ENCODE peak calls at places on chromosomes 2 and 18, in six cellular contexts. T is K562, C is IMR-90, D is GM12878, O is SK-N-SH, S is HepG2. U is an unnamed sample.

GRCh38 chr2:235949567-235950472 is 218.4 kb downstream of the GBX2 start:
- DNase-seq in T (no peak), C (no peak), D (no peak), O (no peak), S (no peak), U (no peak)

GRCh38 chr2:24409166-24409565 is 48.8 kb upstream of the ITSN2 start:
- DNase-seq in T (no peak), C (no peak), D (no peak), O (no peak), S (no peak), U (no peak)

GRCh38 chr2:177056540-177056939 is 156.1 kb upstream of the HNRNPA3 start:
- DNase-seq in T (peak; percentile 11), C (no peak), D (no peak), O (peak; percentile 53), S (peak; percentile 16), U (no peak)

GRCh38 chr2:200301953-200302628 is 4.4 kb upstream of the SPATS2L start:
- DNase-seq in T (no peak), C (peak; percentile 57), D (no peak), O (no peak), S (no peak), U (no peak)

GRCh38 chr2:33085646-33086045 is 138.9 kb downstream of the LTBP1 start:
- DNase-seq in T (no peak), C (no peak), D (no peak), O (no peak), S (no peak), U (no peak)

GRCh38 chr2:136384541-136385303 is 266.8 kb upstream of the CXCR4 start:
- DNase-seq in T (peak; percentile 24), C (peak; percentile 5), D (no peak), O (peak; percentile 45), S (peak; percentile 35), U (peak; percentile 9)

GRCh38 chr2:217710218-217710565 is 292.6 kb downstream of the TNS1 start:
- DNase-seq in T (no peak), C (peak; percentile 86), D (no peak), O (no peak), S (no peak), U (no peak)

GRCh38 chr18:76145506-76145905 is 349.5 kb downstream of the ZNF516 start:
- DNase-seq in T (no peak), C (no peak), D (no peak), O (no peak), S (no peak), U (no peak)

GRCh38 chr18:41311571-41312240 is 643.3 kb upstream of the PIK3C3 start:
- DNase-seq in T (no peak), C (no peak), D (no peak), O (no peak), S (no peak), U (no peak)

GRCh38 chr2:227163445-227163997 is 484 bp downstream of the COL4A4 start:
- DNase-seq in T (no peak), C (no peak), D (no peak), O (peak; percentile 38), S (no peak), U (peak; percentile 26)

GRCh38 chr2:100321181-100321880 is 970 bp downstream of the LONRF2 start:
- DNase-seq in T (peak; percentile 69), C (peak; percentile 21), D (no peak), O (peak; percentile 80), S (no peak), U (peak; percentile 40)

GRCh38 chr2:55871637-55872036 is 51.9 kb downstream of the EFEMP1 start:
- DNase-seq in T (no peak), C (no peak), D (no peak), O (no peak), S (no peak), U (no peak)

GRCh38 chr2:126975671-126976655 is 77.3 kb downstream of the TEX51 start:
- DNase-seq in T (no peak), C (no peak), D (no peak), O (peak; percentile 36), S (no peak), U (no peak)

GRCh38 chr2:204183608-204184007 is 247.0 kb downstream of the ICOS start:
- DNase-seq in T (no peak), C (no peak), D (no peak), O (no peak), S (no peak), U (no peak)

GRCh38 chr2:23918837-23919489 is 8.0 kb downstream of the ATAD2B start:
- DNase-seq in T (no peak), C (no peak), D (no peak), O (no peak), S (no peak), U (no peak)

GRCh38 chr18:22170421-22171262 is 1.3 kb downstream of the GATA6 start:
- DNase-seq in T (no peak), C (peak; percentile 75), D (no peak), O (peak; percentile 39), S (peak; percentile 13), U (peak; percentile 27)

GRCh38 chr2:82007051-82007664 is 1702.6 kb upstream of the LRRTM1 start:
- DNase-seq in T (no peak), C (no peak), D (no peak), O (no peak), S (no peak), U (no peak)

GRCh38 chr2:101433465-101433864 is 41.4 kb downstream of the RFX8 start:
- DNase-seq in T (no peak), C (no peak), D (no peak), O (no peak), S (no peak), U (no peak)

GRCh38 chr2:101439716-101440115 is 35.2 kb downstream of the RFX8 start:
- DNase-seq in T (no peak), C (no peak), D (no peak), O (no peak), S (no peak), U (no peak)

GRCh38 chr2:101431486-101431885 is 43.4 kb downstream of the RFX8 start:
- DNase-seq in T (no peak), C (no peak), D (no peak), O (no peak), S (no peak), U (no peak)

GRCh38 chr2:101432411-101433181 is 42.3 kb downstream of the RFX8 start:
- DNase-seq in T (peak; percentile 9), C (peak; percentile 19), D (no peak), O (no peak), S (no peak), U (no peak)

GRCh38 chr2:101435011-101435862 is 39.7 kb downstream of the RFX8 start:
- DNase-seq in T (no peak), C (peak; percentile 41), D (no peak), O (no peak), S (no peak), U (no peak)
- TF ChIP-seq SMC3 in T (no peak), C (no peak), D (no peak), O (no peak), S (no peak), U (no peak)

GRCh38 chr18:23784811-23785245 is 95.6 kb downstream of the LAMA3 start:
- DNase-seq in T (no peak), C (peak; percentile 93), D (no peak), O (no peak), S (no peak), U (no peak)
- TF ChIP-seq SMC3 in T (no peak), C (no peak), D (no peak), O (no peak), S (no peak), U (no peak)

DNA sequence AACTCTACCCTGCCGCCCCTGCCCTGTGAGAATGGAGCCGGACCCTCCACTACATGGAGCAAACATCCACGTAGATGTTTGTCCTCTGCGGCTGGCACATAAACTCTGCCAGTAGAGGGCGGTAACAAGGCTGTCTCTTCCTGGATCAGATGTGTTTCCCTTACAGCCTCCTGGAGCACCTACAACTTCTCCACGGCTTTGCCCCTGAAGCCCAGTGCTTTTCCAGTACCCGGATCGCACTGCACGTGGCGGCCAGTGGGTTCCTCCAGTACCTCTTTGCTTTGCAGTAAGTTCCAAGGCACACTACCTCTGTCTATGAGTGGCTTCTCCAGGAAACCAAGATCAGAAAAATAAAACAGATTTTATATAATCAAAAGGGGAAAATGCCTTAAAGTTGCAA is 651.3 kb downstream of the DCDC2C start:
- DNase-seq in T (peak; percentile 4), C (no peak), D (no peak), O (peak; percentile 51), S (peak; percentile 28), U (peak; percentile 39)
- TF ChIP-seq SMC3 in T (no peak), C (no peak), D (peak; percentile 57), O (peak; percentile 53), S (peak; percentile 66), U (no peak)

GRCh38 chr2:169038338-169038757 is 7.2 kb upstream of the ABCB11 start:
- DNase-seq in T (peak; percentile 52), C (no peak), D (peak; percentile 32), O (no peak), S (no peak), U (peak; percentile 47)
- TF ChIP-seq SMC3 in T (no peak), C (no peak), D (no peak), O (no peak), S (no peak), U (no peak)

DNA sequence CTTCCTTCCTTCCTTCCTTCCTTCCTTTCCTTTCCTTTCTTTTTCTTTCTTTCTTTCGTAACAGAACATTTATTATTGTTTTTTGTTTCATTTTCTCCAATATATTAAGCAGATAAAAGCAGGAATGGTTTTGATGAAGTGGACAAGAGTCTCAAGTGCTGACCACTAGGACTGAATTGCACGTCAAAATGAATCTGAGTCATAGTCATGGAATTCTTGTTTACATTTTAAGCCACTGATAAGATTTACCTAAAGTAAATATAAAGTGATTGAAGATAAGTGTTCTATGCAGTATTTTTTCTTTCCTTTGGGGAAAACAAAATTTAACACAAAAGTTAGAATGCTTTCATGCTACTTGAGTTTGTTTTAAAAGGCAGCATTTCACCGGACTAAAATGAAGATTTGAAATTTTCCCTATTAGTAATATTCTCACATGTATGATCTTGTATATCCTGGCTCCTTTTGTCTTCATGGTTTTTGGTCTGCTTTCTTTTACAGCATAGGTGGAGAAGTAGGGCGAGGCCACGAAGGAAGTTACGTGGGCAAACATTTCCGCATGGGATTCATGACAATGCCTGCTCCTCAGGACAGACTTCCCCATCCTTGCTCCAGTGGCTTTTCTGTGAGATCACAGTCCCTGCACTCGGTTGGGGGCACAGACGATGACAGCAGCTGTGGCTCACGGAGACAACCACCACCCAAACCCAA is 113.5 kb downstream of the NYAP2 start:
- DNase-seq in T (no peak), C (peak; percentile 82), D (no peak), O (no peak), S (peak; percentile 4), U (peak; percentile 53)
- TF ChIP-seq SMC3 in T (no peak), C (no peak), D (no peak), O (no peak), S (no peak), U (no peak)

DNA sequence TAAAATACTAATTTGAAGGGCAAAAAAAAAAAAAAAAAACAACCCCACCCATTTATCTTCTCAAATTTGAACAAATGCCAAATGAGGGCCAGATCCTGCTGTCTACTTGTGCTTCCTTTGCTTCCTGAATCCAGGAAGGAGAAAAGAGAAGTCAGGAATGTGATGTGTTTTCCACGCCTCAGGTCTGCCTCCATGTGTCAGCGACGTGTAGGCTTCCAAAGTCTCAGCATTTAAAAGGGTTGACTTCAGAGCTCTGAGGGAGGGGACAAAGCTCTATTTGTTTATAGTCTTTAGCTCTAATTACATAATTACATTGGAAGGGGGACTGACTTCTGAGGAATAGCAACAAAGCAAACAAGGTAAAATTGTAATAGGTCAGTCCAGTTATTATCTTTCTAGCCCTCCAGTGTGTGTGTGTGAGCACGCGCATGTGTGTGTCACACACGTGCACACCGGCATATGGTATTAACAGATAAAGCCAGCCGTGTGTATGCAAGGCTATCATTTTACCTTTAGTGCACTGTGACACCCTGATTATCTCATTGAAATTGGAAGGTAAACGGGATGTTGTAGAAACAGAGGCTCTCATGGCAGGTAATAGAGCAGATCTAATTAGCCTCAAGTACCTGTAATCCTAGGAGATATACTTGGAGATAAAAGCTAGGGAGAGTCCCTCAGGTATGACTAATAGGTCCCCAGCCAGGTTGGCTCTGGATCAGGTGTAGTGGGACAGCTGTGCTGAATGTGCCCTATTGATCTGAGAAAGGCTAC is 911.4 kb upstream of the ZEB2 start:
- DNase-seq in T (peak; percentile 5), C (no peak), D (no peak), O (peak; percentile 0), S (peak; percentile 28), U (peak; percentile 11)
- TF ChIP-seq SMC3 in T (no peak), C (no peak), D (no peak), O (no peak), S (no peak), U (no peak)

U was measured in A549.